ENCODE peak calls at places on chromosomes 3 and 15, in ten cellular contexts. A is cardiac muscle cell; I is CD4-positive, alpha-beta T cell; C is psoas muscle; K is AG04450; R is MM.1S; L is brain microvascular endothelial cell; N is pancreas; M is tibial artery; V is A673. Z is an unnamed sample.

GRCh38 chr3:14290631-14291385 is 111.6 kb upstream of the SLC6A6 start:
- DNase-seq in L (no peak), A (no peak), V (no peak), I (no peak), C (no peak), N (no peak), K (no peak), M (no peak), R (no peak), Z (no peak)

GRCh38 chr3:64056616-64057165 is 33.4 kb upstream of the PSMD6 start:
- DNase-seq in A (peak; percentile 48), L (peak; percentile 11), M (no peak), N (no peak), R (no peak), I (no peak), K (peak; percentile 16), V (no peak), C (no peak), Z (no peak)

GRCh38 chr3:147431746-147432145 is 22.6 kb downstream of the ZIC1 start:
- DNase-seq in I (no peak), C (no peak), L (no peak), K (no peak), N (no peak), V (no peak), A (no peak), R (no peak), M (no peak), Z (no peak)

GRCh38 chr15:75647370-75648155 is at the start of gene SNX33:
- DNase-seq in C (peak; percentile 84), L (peak; percentile 75), R (peak; percentile 25), K (no peak), M (peak; percentile 93), N (peak; percentile 84), I (peak; percentile 30), A (peak; percentile 93), V (peak; percentile 77), Z (peak; percentile 72)

GRCh38 chr3:176046717-176047116 is 1150.6 kb downstream of the TBL1XR1 start:
- DNase-seq in K (no peak), A (no peak), M (no peak), R (no peak), V (no peak), N (no peak), C (no peak), L (no peak), I (no peak), Z (no peak)

GRCh38 chr3:178059124-178059523 is 477.1 kb upstream of the KCNMB2 start:
- DNase-seq in V (peak; percentile 42), R (no peak), N (no peak), M (no peak), C (no peak), L (no peak), K (no peak), A (peak; percentile 68), I (no peak), Z (no peak)

GRCh38 chr3:31900583-31900982 is 80.5 kb downstream of the OSBPL10 start:
- DNase-seq in A (no peak), V (no peak), N (no peak), C (no peak), K (no peak), I (no peak), R (no peak), L (no peak), M (no peak), Z (no peak)

GRCh38 chr3:38086496-38086895 is 47.5 kb downstream of the DLEC1 start:
- DNase-seq in C (no peak), A (no peak), L (no peak), I (no peak), K (no peak), N (no peak), M (no peak), V (no peak), R (no peak), Z (no peak)

GRCh38 chr3:13508496-13508895 is 28.4 kb downstream of the HDAC11 start:
- DNase-seq in A (no peak), K (no peak), M (peak; percentile 57), N (no peak), V (no peak), L (no peak), R (no peak), C (no peak), I (no peak), Z (no peak)

GRCh38 chr3:127768346-127769008 is 53.8 kb downstream of the MGLL start:
- DNase-seq in K (peak; percentile 95), I (no peak), V (peak; percentile 28), L (peak; percentile 91), N (no peak), C (peak; percentile 69), R (no peak), M (no peak), A (peak; percentile 92), Z (peak; percentile 95)

GRCh38 chr15:95284933-95285401 is 1045.5 kb upstream of the NR2F2 start:
- DNase-seq in L (no peak), N (no peak), A (peak; percentile 86), C (no peak), V (peak; percentile 68), K (no peak), I (no peak), M (no peak), R (peak; percentile 85), Z (no peak)
- TF ChIP-seq CTCF in L (peak; percentile 30), N (no peak), A (peak; percentile 44), C (no peak), V (peak; percentile 49), K (peak; percentile 28), I (no peak), M (no peak), R (peak; percentile 31), Z (no peak)

DNA sequence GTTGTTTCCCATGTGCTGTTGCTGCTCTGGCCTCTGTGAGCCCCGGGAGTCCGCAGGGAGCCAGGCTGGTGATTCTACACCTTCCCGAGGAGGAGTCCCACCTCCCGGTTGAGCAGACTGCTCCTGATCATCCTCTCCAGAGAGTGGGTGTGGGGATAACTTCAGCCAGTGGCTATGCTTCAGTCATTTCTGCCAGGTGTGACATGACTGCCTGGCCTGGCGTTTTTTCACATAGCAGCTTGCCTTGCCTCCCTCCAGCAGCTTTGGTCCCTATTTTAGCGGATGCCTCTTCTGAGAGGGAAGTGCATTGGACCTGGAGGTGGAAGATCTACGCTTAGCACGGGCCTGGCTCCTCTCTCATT is 1.6 kb downstream of the GHRL start:
- DNase-seq in L (no peak), N (no peak), K (no peak), V (no peak), M (no peak), R (no peak), C (no peak), I (no peak), A (no peak), Z (no peak)
- H3K27me3 ChIP-seq in L (no peaks in the 10 kb centered on the region), N (no peaks in the 10 kb centered on the region), K (no peaks in the 10 kb centered on the region), V (no peaks in the 10 kb centered on the region), M (no peaks in the 10 kb centered on the region), R (no peaks in the 10 kb centered on the region), C (no peaks in the 10 kb centered on the region), I (no peaks in the 10 kb centered on the region), A (no peaks in the 10 kb centered on the region), Z (no peaks in the 10 kb centered on the region)

GRCh38 chr3:141289228-141289772 is 57.7 kb downstream of the PXYLP1 start:
- DNase-seq in N (no peak), L (no peak), V (no peak), K (no peak), A (no peak), I (no peak), R (no peak), M (peak; percentile 29), C (no peak), Z (no peak)

GRCh38 chr3:141291610-141292345 is 60.2 kb downstream of the PXYLP1 start:
- DNase-seq in K (no peak), M (no peak), A (peak; percentile 8), R (no peak), V (no peak), C (no peak), I (no peak), N (no peak), L (no peak), Z (no peak)

GRCh38 chr3:141294300-141294699 is 62.7 kb downstream of the PXYLP1 start:
- DNase-seq in N (no peak), V (no peak), R (no peak), M (no peak), C (no peak), L (no peak), K (no peak), I (no peak), A (peak; percentile 17), Z (no peak)

GRCh38 chr3:141292346-141293058 is 60.9 kb downstream of the PXYLP1 start:
- DNase-seq in A (no peak), N (no peak), L (no peak), M (no peak), I (no peak), V (no peak), K (no peak), R (no peak), C (no peak), Z (no peak)

GRCh38 chr3:141294848-141295247 is 63.2 kb downstream of the PXYLP1 start:
- DNase-seq in N (no peak), C (no peak), V (no peak), A (peak; percentile 59), I (no peak), L (peak; percentile 92), M (no peak), K (no peak), R (no peak), Z (peak; percentile 92)
- TF ChIP-seq CTCF in N (no peak), C (no peak), V (no peak), A (no peak), I (no peak), L (no peak), M (no peak), K (no peak), R (no peak), Z (no peak)

GRCh38 chr15:99125061-99125990 is 20.4 kb downstream of the SYNM start:
- DNase-seq in I (no peak), L (no peak), V (no peak), C (peak; percentile 71), M (peak; percentile 87), N (no peak), K (no peak), A (no peak), R (no peak), Z (no peak)

GRCh38 chr15:99126930-99127329 is 22.1 kb downstream of the SYNM start:
- DNase-seq in I (no peak), N (no peak), K (no peak), C (no peak), R (no peak), A (no peak), M (no peak), L (no peak), V (no peak), Z (no peak)

GRCh38 chr15:99124641-99125040 is 19.8 kb downstream of the SYNM start:
- DNase-seq in I (no peak), R (no peak), C (no peak), A (no peak), V (no peak), K (no peak), N (no peak), L (no peak), M (peak; percentile 60), Z (no peak)

GRCh38 chr15:99127773-99128172 is 22.9 kb downstream of the SYNM start:
- DNase-seq in N (no peak), K (no peak), C (no peak), V (no peak), R (no peak), I (no peak), M (no peak), A (no peak), L (no peak), Z (no peak)

DNA sequence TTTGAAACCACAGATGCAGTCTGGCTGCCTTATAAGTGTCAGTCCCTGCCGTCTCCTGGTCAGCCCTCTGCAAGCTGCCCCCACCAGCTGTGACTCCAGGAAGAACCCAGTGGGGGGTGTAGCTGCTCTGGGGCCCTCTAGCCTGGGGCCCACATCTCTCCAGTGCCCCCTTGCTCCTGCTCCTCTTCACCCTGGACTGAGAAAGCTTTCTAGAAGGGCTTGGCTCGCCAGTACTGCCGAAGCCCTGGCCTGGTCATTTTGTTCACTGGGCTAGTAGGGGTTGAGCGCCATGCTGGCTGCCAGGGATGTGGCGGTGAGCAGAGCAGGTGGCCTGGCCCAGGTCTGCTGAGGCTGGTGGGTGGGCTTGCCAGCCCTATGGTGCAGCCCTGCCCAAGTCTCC is 21.3 kb downstream of the SYNM start:
- DNase-seq in I (no peak), L (no peak), N (no peak), K (no peak), M (peak; percentile 60), V (no peak), A (no peak), R (no peak), C (no peak), Z (no peak)
- H3K27me3 ChIP-seq in I (no peaks in the 10 kb centered on the region), L (no peaks in the 10 kb centered on the region), N (no peaks in the 10 kb centered on the region), K (no peaks in the 10 kb centered on the region), M (no peaks in the 10 kb centered on the region), V (no peaks in the 10 kb centered on the region), A (no peaks in the 10 kb centered on the region), R (no peaks in the 10 kb centered on the region), C (no peaks in the 10 kb centered on the region), Z (no peaks in the 10 kb centered on the region)

Z was measured in bronchial epithelial cell.